ENCODE peak calls at places on chromosomes 3 and 15, in eight cellular contexts. A, L, O, S, D, Z, R and I are unnamed samples. For H3K4me1, the result is how much of the 10 kb centered on the place peaks cover.

GRCh38 chr3:151171145-151171544 is 31.9 kb downstream of the GPR171 start:
- DNase-seq in R (no peak), S (no peak), D (no peak), O (no peak), L (no peak), A (no peak), Z (peak), I (no peak)

GRCh38 chr3:155382396-155383042 is 89.0 kb upstream of the STRIT1 start:
- DNase-seq in L (peak), S (peak), R (peak), O (no peak), Z (peak), A (peak), D (peak), I (no peak)

GRCh38 chr3:126197343-126197742 is 17.0 kb upstream of the ALDH1L1 start:
- DNase-seq in R (no peak), A (no peak), L (no peak), D (no peak), O (no peak), S (no peak), Z (no peak), I (no peak)

GRCh38 chr3:52194541-52195296 is 3.2 kb upstream of the ALAS1 start:
- DNase-seq in R (no peak), S (peak), O (no peak), A (peak), D (no peak), L (no peak), Z (peak), I (no peak)

GRCh38 chr3:16309558-16309957 is 44.5 kb downstream of the OXNAD1 start:
- DNase-seq in O (no peak), D (no peak), L (peak), A (no peak), Z (no peak), R (peak), S (no peak), I (no peak)

GRCh38 chr15:88834211-88834812 is 31.1 kb downstream of the ACAN start:
- DNase-seq in S (peak), L (peak), D (peak), O (no peak), A (peak), Z (peak), R (peak), I (peak)

GRCh38 chr3:161275919-161276318 is 54.8 kb downstream of the NMD3 start:
- DNase-seq in L (no peak), S (no peak), O (no peak), R (no peak), A (no peak), D (no peak), Z (no peak), I (no peak)

GRCh38 chr15:72197460-72198409 is at the start of gene GRAMD2A:
- DNase-seq in A (no peak), Z (peak), O (no peak), S (peak), R (no peak), D (peak), L (peak), I (peak)

GRCh38 chr3:67357610-67358458 is 296.6 kb downstream of the SUCLG2 start:
- DNase-seq in Z (no peak), S (no peak), A (no peak), O (no peak), D (peak), R (peak), L (peak), I (no peak)

GRCh38 chr3:44359146-44359751 is 20.7 kb downstream of the TCAIM start:
- DNase-seq in S (no peak), L (no peak), O (no peak), D (peak), A (no peak), R (no peak), Z (no peak), I (no peak)

GRCh38 chr3:77707271-77707670 is 667.4 kb downstream of the ROBO2 start:
- DNase-seq in A (no peak), S (no peak), O (no peak), Z (no peak), L (no peak), D (no peak), R (no peak), I (no peak)

GRCh38 chr3:105170423-105170822 is 196.3 kb upstream of the ALCAM start:
- DNase-seq in S (no peak), Z (no peak), O (no peak), D (no peak), R (no peak), L (no peak), A (no peak), I (no peak)

GRCh38 chr3:69090021-69090420 is 5.3 kb downstream of the ARL6IP5 start:
- DNase-seq in S (no peak), A (no peak), Z (no peak), R (peak), O (no peak), D (no peak), L (no peak), I (no peak)

GRCh38 chr15:100663550-100664335 is 61.4 kb downstream of the ASB7 start:
- DNase-seq in L (no peak), R (peak), A (no peak), Z (no peak), S (no peak), D (no peak), O (no peak), I (no peak)

GRCh38 chr15:72858205-72858604 is 74.6 kb upstream of the ADPGK start:
- DNase-seq in D (no peak), R (no peak), O (no peak), S (no peak), A (no peak), L (no peak), Z (no peak), I (no peak)

GRCh38 chr3:16807441-16807840 is 77.3 kb upstream of the PLCL2 start:
- DNase-seq in D (no peak), R (peak), L (no peak), Z (no peak), S (no peak), O (no peak), A (no peak), I (no peak)

GRCh38 chr3:54931182-54931581 is 3.3 kb upstream of the LRTM1 start:
- DNase-seq in R (no peak), Z (no peak), O (no peak), A (no peak), D (no peak), L (no peak), S (no peak), I (no peak)

GRCh38 chr15:87735536-87735935 is 521.0 kb downstream of the NTRK3 start:
- DNase-seq in A (no peak), S (no peak), Z (no peak), D (no peak), O (no peak), R (no peak), L (no peak), I (peak)

GRCh38 chr15:81002254-81003022 is 1.7 kb downstream of the TLNRD1 start:
- DNase-seq in S (no peak), A (peak), O (no peak), Z (no peak), D (peak), R (peak), L (no peak), I (peak)

GRCh38 chr3:36696799-36697198 is 67.6 kb downstream of the DCLK3 start:
- DNase-seq in R (no peak), O (no peak), D (no peak), A (no peak), Z (no peak), L (no peak), S (no peak), I (no peak)

GRCh38 chr3:50971487-50971924 is 296.8 kb downstream of the DOCK3 start:
- DNase-seq in A (no peak), R (peak), O (no peak), S (peak), L (peak), D (peak), Z (peak), I (no peak)

DNA sequence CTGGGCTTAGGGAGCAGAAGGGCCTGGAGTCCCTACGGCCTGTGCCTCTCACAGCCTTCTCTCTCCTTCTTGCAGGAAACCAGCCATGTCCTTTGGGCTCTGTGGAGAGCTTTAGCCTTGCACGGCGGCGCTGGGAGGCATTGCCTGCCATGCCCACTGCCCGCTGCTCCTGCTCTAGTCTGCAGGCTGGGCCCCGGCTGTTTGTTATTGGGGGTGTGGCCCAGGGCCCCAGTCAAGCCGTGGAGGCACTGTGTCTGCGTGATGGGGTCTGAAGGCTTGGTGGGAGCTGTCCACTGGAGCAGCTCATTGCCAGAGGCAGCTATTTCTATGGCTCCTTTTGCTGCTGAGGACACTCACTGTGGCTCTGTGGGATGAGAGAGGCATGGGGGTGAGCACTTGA is 4.1 kb downstream of the KLHDC8B start:
- DNase-seq in S (no peak), Z (no peak), O (no peak), L (no peak), A (no peak), D (no peak), R (no peak), I (no peak)
- H3K4me1 ChIP-seq in S (under half), Z (under half), O (under half), L (under half), A (under half), D (under half), R (under half), I (under half)

GRCh38 chr3:143066033-143066432 is 53.5 kb upstream of the CHST2 start:
- DNase-seq in O (no peak), A (no peak), Z (no peak), D (no peak), R (no peak), L (no peak), S (no peak), I (no peak)

GRCh38 chr3:143067201-143067600 is 52.4 kb upstream of the CHST2 start:
- DNase-seq in L (no peak), A (no peak), O (no peak), D (no peak), Z (no peak), S (no peak), R (no peak), I (no peak)

GRCh38 chr3:143064777-143065176 is 54.8 kb upstream of the CHST2 start:
- DNase-seq in R (no peak), Z (no peak), O (no peak), S (no peak), D (no peak), A (no peak), L (no peak), I (no peak)

GRCh38 chr3:143063018-143063417 is 56.6 kb upstream of the CHST2 start:
- DNase-seq in R (peak), L (no peak), Z (no peak), O (no peak), S (no peak), A (no peak), D (no peak), I (no peak)

DNA sequence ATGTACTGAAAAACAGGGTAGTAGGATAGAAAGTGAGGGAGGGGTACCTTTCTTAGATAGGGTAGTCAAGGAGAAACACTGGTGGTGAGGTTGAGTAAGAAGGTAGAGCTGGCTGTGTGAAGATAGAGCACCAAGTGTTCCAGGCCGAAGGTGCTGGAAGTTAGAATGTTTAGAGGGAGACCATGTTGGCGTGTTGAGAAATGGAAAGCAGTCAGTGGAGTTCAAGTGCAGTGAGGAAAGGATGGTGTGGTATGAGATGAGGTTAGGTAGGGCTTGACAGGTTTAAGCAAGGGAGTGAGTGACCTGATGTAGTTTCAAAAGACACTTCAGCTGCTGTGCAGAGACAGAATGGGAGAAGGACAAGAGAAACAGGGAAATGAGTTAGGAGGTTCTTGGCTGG is 54.2 kb upstream of the CHST2 start:
- DNase-seq in R (no peak), L (no peak), O (no peak), Z (no peak), S (no peak), D (no peak), A (no peak), I (no peak)
- TF ChIP-seq POLR2A in R (no peak), L (no peak), O (no peak), Z (no peak), S (no peak), D (no peak), A (no peak), I (no peak)

GRCh38 chr3:149151843-149152242 is 22.4 kb downstream of the HPS3 start:
- DNase-seq in A (no peak), S (no peak), R (peak), L (no peak), D (no peak), O (no peak), Z (no peak), I (no peak)
- H3K4me1 ChIP-seq in A (under half), S (under half), R (under half), L (under half), D (under half), O (under half), Z (under half), I (under half)

GRCh38 chr15:45831787-45832186 is 197.0 kb downstream of the SQOR start:
- DNase-seq in S (no peak), Z (no peak), D (no peak), A (no peak), R (no peak), O (no peak), L (no peak), I (no peak)

GRCh38 chr15:45827275-45827674 is 192.4 kb downstream of the SQOR start:
- DNase-seq in O (no peak), A (no peak), Z (no peak), D (no peak), L (no peak), S (no peak), R (peak), I (no peak)

GRCh38 chr15:45834622-45835021 is 199.8 kb downstream of the SQOR start:
- DNase-seq in O (no peak), L (no peak), D (no peak), R (no peak), A (no peak), Z (no peak), S (no peak), I (no peak)

DNA sequence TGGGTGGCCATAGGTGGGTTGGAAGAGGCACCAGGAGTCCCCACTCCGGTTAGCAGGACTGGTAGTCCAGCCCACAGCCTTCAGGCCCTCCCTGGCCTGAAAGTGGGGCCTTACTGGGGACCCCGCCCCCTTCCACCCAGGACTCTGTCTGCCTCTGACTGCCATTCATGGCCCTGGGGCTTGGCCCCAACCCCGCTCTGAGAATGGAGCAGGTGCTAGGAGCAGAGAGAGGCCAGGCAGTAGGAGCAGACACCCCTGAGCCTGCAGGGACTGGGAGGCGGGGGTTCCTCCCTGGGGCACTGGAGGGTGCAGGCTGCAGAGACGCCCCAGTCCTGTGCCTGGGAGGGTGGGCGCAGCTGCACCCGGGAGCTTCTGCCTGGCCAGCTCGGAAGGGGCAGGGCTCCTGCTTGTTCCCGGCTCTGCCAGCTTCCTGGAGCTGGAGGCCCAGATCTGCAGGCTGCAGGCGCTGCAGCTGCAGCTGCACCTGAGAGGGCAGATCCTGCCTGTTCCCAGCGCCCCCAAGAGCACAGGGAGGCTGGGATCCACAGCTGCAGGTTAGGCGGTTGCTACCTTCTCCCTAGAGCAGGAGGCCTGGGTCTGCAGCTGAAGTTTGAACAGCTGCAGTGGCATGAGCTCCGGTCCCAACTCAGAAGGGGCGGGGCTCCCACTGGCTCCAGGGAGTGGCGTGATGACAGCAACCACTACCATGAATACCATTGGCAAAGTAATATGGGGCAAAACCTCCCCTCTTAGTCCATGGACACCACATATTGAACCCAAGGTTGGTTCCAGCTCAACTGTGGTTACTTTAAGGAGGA is 194.7 kb downstream of the SQOR start:
- DNase-seq in D (no peak), L (no peak), Z (no peak), A (no peak), R (no peak), S (peak), O (no peak), I (no peak)
- TF ChIP-seq POLR2A in D (no peak), L (no peak), Z (no peak), A (no peak), R (no peak), S (no peak), O (no peak), I (no peak)

GRCh38 chr3:72595927-72596610 is 252.2 kb downstream of the SHQ1 start:
- DNase-seq in O (no peak), Z (no peak), D (no peak), A (no peak), L (no peak), S (no peak), R (no peak), I (no peak)

GRCh38 chr3:72601049-72601448 is 247.2 kb downstream of the SHQ1 start:
- DNase-seq in S (no peak), L (no peak), R (no peak), D (no peak), Z (no peak), O (no peak), A (no peak), I (no peak)

GRCh38 chr3:72597756-72598195 is 250.5 kb downstream of the SHQ1 start:
- DNase-seq in R (no peak), A (no peak), Z (no peak), D (peak), S (no peak), O (no peak), L (no peak), I (no peak)

GRCh38 chr3:72597043-72597442 is 251.2 kb downstream of the SHQ1 start:
- DNase-seq in R (no peak), D (no peak), O (no peak), A (no peak), S (no peak), L (no peak), Z (no peak), I (no peak)

DNA sequence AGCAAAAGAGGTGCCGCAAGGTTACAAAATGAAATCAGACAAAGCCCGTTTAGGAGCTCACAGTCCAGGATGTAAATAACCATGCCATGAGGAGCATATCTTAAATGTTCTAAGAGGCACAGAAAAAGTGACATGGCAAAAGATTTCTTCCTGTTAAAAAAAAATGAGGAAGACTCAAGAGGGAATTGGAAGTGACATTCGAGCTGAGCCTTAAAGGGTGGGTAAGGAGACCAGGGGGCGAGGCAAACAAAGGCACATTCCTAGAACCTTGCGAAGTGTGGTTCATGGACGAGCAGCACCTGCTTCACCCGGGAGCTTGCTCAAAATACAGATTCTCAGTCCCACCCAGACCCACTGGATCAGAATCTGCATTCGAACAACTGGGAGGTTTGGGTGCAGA is 249.4 kb downstream of the SHQ1 start:
- DNase-seq in A (no peak), L (no peak), O (no peak), Z (no peak), R (no peak), S (no peak), D (no peak), I (no peak)
- H3K4me1 ChIP-seq in A (under half), L (under half), O (under half), Z (under half), R (under half), S (under half), D (under half), I (under half)

DNA sequence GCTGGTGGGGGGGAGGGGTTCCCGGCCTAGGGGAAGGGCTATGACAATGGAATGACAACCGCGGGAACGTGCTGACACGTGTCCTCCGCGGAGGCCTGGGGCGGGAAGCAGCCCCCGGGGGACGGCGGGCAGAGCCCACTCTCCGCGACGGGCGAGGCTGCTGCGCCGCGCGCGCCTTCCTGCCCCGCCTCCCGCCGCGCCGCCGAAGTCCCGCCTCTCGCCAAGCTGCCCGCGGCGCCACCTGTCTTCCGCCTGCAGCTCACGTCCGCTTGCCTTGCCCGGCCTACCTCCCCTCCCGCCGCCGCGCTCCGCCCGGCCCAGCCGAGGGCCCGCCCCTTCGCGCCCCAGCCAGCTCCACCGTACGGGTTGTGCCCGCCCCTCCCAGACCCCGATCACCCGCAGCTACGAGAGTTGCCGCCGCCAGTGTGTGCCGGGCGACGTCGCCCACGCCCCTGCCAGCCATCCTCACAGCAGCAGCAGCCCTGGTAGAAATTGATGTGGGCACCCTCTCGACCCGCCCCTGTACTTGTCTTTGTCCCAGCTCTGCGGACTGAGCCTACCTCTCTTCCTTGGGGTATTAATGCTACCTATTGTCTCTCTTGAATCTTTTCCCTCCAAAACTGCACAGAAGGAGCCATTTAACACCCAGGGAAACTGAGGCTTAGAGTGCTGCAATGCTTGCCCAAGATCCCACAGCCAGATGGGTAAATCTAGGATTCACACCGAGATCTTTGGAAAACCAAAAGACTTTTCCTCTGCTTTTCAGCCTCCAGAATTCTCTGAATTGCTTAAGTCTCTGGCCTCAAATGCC is at the start of gene PARP16:
- DNase-seq in A (peak), O (peak), S (peak), L (peak), R (peak), Z (peak), D (peak), I (peak)
- TF ChIP-seq POLR2A in A (peak), O (peak), S (no peak), L (peak), R (peak), Z (peak), D (peak), I (peak)